ENCODE peak calls at places on chromosome 6, in seven cellular contexts. E is heart right ventricle; Y is BE2C; Z is body of pancreas; I is CD8-positive, alpha-beta T cell; H is GM23248; Q is esophagus muscularis mucosa. G is an unnamed sample.
A peak's percentile ranks its signal among the peaks of the same experiment; 100 is the strongest.

GRCh38 chr6:41901882-41902519 is 6.8 kb upstream of the USP49 start:
- DNase-seq in Q (no peak), H (peak; percentile 42), Z (peak; percentile 35), I (peak; percentile 55), Y (peak; percentile 17), E (no peak), G (no peak)

GRCh38 chr6:74366634-74367033 is 670.6 kb downstream of the CD109 start:
- DNase-seq in E (no peak), Q (no peak), I (no peak), Z (no peak), H (peak; percentile 84), Y (no peak), G (no peak)

GRCh38 chr6:169205176-169206160 is 48.2 kb downstream of the THBS2 start:
- DNase-seq in Z (no peak), E (no peak), I (no peak), Q (peak; percentile 87), Y (no peak), H (peak; percentile 85), G (no peak)

GRCh38 chr6:101830501-101831031 is 437.1 kb downstream of the GRIK2 start:
- DNase-seq in Q (no peak), Z (no peak), I (no peak), E (no peak), Y (no peak), H (peak; percentile 40), G (no peak)

GRCh38 chr6:116572162-116572561 is 858 bp downstream of the RWDD1 start:
- DNase-seq in Z (peak; percentile 26), Y (peak; percentile 34), I (no peak), E (no peak), Q (no peak), H (peak; percentile 75), G (no peak)

GRCh38 chr6:104973404-104973803 is 16.5 kb downstream of the LIN28B start:
- DNase-seq in Q (no peak), H (no peak), E (no peak), I (no peak), Z (no peak), Y (no peak), G (no peak)

GRCh38 chr6:28207244-28208179 is 17.6 kb upstream of the ZSCAN9 start:
- DNase-seq in Y (peak; percentile 38), H (peak; percentile 66), I (no peak), Q (no peak), Z (no peak), E (peak; percentile 29), G (no peak)

GRCh38 chr6:72861059-72861458 is 239.2 kb downstream of the KCNQ5 start:
- DNase-seq in Y (no peak), Q (no peak), E (no peak), H (peak; percentile 22), Z (no peak), I (no peak), G (no peak)

GRCh38 chr6:121837545-121838229 is 402.2 kb downstream of the GJA1 start:
- DNase-seq in Z (no peak), Y (no peak), Q (no peak), E (no peak), I (no peak), H (no peak), G (no peak)

GRCh38 chr6:7200598-7201443 is 93.1 kb downstream of the RREB1 start:
- DNase-seq in Y (no peak), I (no peak), H (no peak), E (no peak), Z (peak; percentile 82), Q (no peak), G (peak; percentile 76)

GRCh38 chr6:80674669-80675068 is 568.2 kb downstream of the BCKDHB start:
- DNase-seq in Q (no peak), I (no peak), E (no peak), H (no peak), Y (no peak), Z (no peak), G (no peak)

GRCh38 chr6:150150821-150151646 is 8.2 kb downstream of the PPP1R14C start:
- DNase-seq in H (no peak), Y (no peak), I (no peak), E (no peak), Z (no peak), Q (no peak), G (no peak)

GRCh38 chr6:18334251-18334650 is 52.9 kb upstream of the RNF144B start:
- DNase-seq in Q (no peak), E (no peak), Z (no peak), Y (no peak), H (no peak), I (no peak), G (no peak)
- H3K4me1 ChIP-seq in Q (no peaks in the 10 kb centered on the region), E (no peaks in the 10 kb centered on the region), Z (no peaks in the 10 kb centered on the region), Y (no peaks in the 10 kb centered on the region), H (no peaks in the 10 kb centered on the region), I (no peaks in the 10 kb centered on the region), G (no peaks in the 10 kb centered on the region)

GRCh38 chr6:35489066-35489465 is 7.8 kb downstream of the TEAD3 start:
- DNase-seq in Z (no peak), Y (no peak), Q (no peak), E (no peak), H (no peak), I (no peak), G (no peak)
- H3K4me1 ChIP-seq in Z (peaks cover 58% of the 10 kb centered on the region), Y (peaks cover 40% of the 10 kb centered on the region), Q (peaks cover 100% of the 10 kb centered on the region), E (peaks cover 95% of the 10 kb centered on the region), H (peaks cover 31% of the 10 kb centered on the region), I (no peaks in the 10 kb centered on the region), G (peaks cover 40% of the 10 kb centered on the region)

GRCh38 chr6:34132486-34133185 is 13.3 kb downstream of the GRM4 start:
- DNase-seq in Q (no peak), H (peak; percentile 62), E (no peak), I (peak; percentile 33), Z (peak; percentile 29), Y (peak; percentile 39), G (no peak)

GRCh38 chr6:34132082-34132357 is 13.9 kb downstream of the GRM4 start:
- DNase-seq in H (no peak), Y (no peak), E (no peak), Q (no peak), Z (no peak), I (no peak), G (no peak)

GRCh38 chr6:34138924-34139323 is 7.0 kb downstream of the GRM4 start:
- DNase-seq in Z (no peak), Q (no peak), H (no peak), I (no peak), Y (no peak), E (no peak), G (no peak)

GRCh38 chr6:34138191-34138590 is 7.7 kb downstream of the GRM4 start:
- DNase-seq in I (no peak), Y (no peak), H (no peak), Z (no peak), E (no peak), Q (no peak), G (no peak)

DNA sequence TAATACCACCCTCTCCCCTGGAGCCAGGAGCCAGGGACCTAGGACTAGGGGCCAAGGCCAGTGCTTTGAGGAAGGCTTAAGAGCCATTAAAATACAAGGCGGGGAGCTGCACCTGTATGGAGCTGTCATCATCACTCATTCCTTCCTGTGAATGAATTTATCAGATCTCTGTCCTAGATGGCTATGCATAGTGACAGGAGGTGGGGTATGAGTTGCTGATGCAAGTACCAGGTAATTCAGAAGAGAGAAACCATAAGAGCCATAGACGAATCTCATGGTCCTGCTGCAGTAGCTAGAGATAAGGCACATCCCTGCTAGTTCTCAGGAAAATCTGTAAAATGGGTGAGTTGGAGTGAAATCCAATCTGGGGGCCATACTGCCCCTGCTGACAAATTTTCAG is 10.3 kb downstream of the GRM4 start:
- DNase-seq in Z (no peak), Q (no peak), E (no peak), Y (no peak), H (no peak), I (no peak), G (no peak)
- H3K4me1 ChIP-seq in Z (no peaks in the 10 kb centered on the region), Q (no peaks in the 10 kb centered on the region), E (no peaks in the 10 kb centered on the region), Y (peaks cover 4% of the 10 kb centered on the region), H (no peaks in the 10 kb centered on the region), I (no peaks in the 10 kb centered on the region), G (no peaks in the 10 kb centered on the region)

DNA sequence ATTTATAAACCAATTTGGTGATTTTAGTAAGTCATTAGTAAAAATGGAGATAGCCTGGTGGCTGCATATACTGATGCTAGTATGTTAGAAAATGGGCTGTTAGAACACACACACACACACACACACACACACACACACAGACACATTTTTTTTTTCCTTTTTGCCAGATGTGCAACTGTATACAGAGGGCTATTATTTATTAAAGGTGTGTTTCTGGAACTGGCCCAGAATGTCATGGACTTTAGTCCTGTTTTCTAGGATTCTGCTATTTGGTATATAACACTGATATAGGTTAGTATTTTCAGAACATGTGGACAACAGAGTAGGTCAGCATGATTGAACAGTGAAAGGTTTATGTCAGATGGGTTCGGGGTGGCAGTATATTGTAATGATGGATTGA is 12.4 kb downstream of the MYO6 start:
- DNase-seq in H (no peak), Q (no peak), I (no peak), E (no peak), Y (no peak), Z (no peak), G (no peak)
- H3K4me1 ChIP-seq in H (peaks cover 10% of the 10 kb centered on the region), Q (no peaks in the 10 kb centered on the region), I (no peaks in the 10 kb centered on the region), E (no peaks in the 10 kb centered on the region), Y (no peaks in the 10 kb centered on the region), Z (no peaks in the 10 kb centered on the region), G (no peaks in the 10 kb centered on the region)

GRCh38 chr6:46291880-46292279 is 121.1 kb upstream of the ENPP5 start:
- DNase-seq in Z (no peak), H (no peak), Q (no peak), Y (no peak), E (no peak), I (no peak), G (no peak)
- H3K4me1 ChIP-seq in Z (peaks cover 8% of the 10 kb centered on the region), H (no peaks in the 10 kb centered on the region), Q (peaks cover 42% of the 10 kb centered on the region), Y (no peaks in the 10 kb centered on the region), E (peaks cover 72% of the 10 kb centered on the region), I (no peaks in the 10 kb centered on the region), G (no peaks in the 10 kb centered on the region)

GRCh38 chr6:131761762-131762067 is 46.1 kb upstream of the ENPP1 start:
- DNase-seq in H (no peak), Y (no peak), Z (no peak), I (no peak), Q (no peak), E (no peak), G (no peak)

GRCh38 chr6:131762984-131763383 is 44.8 kb upstream of the ENPP1 start:
- DNase-seq in Z (no peak), Y (no peak), Q (no peak), H (peak; percentile 58), I (no peak), E (no peak), G (no peak)

GRCh38 chr6:131758920-131759319 is 48.1 kb upstream of the CTAGE9 start:
- DNase-seq in Y (no peak), E (no peak), Z (no peak), H (peak; percentile 26), Q (no peak), I (no peak), G (no peak)

GRCh38 chr6:131763749-131764148 is 44.1 kb upstream of the ENPP1 start:
- DNase-seq in H (no peak), E (no peak), Y (no peak), I (no peak), Z (no peak), Q (no peak), G (no peak)

DNA sequence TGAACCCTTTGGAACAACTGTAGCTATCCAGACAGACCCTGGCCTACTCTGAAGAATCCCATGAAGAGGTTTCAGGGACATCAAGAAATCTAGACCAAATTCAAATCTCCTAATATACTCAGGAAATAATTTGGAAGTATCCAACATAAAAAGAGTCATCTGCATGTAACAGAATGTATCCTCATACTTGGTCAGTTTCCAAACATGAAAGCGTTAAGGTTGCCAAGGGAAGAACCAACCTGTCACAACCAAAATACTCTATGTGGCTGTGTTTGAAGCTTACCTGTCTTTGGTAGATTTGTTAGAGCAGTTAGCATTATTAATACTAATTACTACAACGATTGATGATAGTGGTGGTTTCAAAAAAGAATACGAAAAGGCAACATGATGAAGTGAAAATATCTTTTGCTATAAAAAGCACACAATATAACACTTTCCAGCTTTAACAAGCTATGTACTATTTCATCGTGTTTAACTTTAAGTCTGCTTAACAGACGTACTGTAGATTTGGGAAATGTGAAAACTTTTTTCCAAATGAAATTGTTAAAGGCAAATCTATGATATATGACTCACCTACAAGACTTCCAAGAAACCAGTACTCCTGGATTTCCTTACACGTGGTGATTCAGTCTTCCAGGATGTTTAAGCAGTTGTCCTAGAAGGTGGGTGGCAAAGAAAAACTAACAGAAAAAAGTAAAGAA is 46.6 kb upstream of the ENPP1 start:
- DNase-seq in Y (no peak), Z (no peak), H (peak; percentile 82), E (no peak), I (no peak), Q (no peak), G (no peak)
- H3K4me1 ChIP-seq in Y (no peaks in the 10 kb centered on the region), Z (no peaks in the 10 kb centered on the region), H (peaks cover 80% of the 10 kb centered on the region), E (peaks cover 8% of the 10 kb centered on the region), I (no peaks in the 10 kb centered on the region), Q (peaks cover 7% of the 10 kb centered on the region), G (peaks cover 6% of the 10 kb centered on the region)

G was measured in breast epithelium.